ENCODE peak calls at places on chromosomes 5 and 9, in five cellular contexts. D is prostate gland, H is fibroblast of lung, Z is AG04450, R is endothelial cell of umbilical vein. F is an unnamed sample.

GRCh38 chr9:96859461-96860198 is 5.3 kb upstream of the ZNF782 start:
- DNase-seq in H (peak), R (no peak), Z (peak), D (no peak), F (no peak)

GRCh38 chr9:98551511-98552286 is 157.0 kb downstream of the GABBR2 start:
- DNase-seq in Z (peak), H (peak), D (no peak), R (no peak), F (no peak)

GRCh38 chr9:26244661-26245060 is 566.4 kb upstream of the TUSC1 start:
- DNase-seq in D (no peak), Z (no peak), H (no peak), R (no peak), F (no peak)

GRCh38 chr5:132176987-132177386 is 50.7 kb downstream of the P4HA2 start:
- DNase-seq in H (peak), D (no peak), Z (no peak), R (peak), F (no peak)

GRCh38 chr9:36141288-36141687 is 4.8 kb downstream of the GLIPR2 start:
- DNase-seq in H (no peak), Z (no peak), D (peak), R (no peak), F (no peak)

GRCh38 chr9:112699230-112699629 is 18.7 kb downstream of the INIP start:
- DNase-seq in R (no peak), H (no peak), D (no peak), Z (no peak), F (no peak)

GRCh38 chr9:16150501-16150900 is 597.7 kb downstream of the CCDC171 start:
- DNase-seq in R (no peak), H (no peak), Z (no peak), D (peak), F (no peak)

GRCh38 chr5:138602371-138603000 is 27.3 kb upstream of the HSPA9 start:
- DNase-seq in D (no peak), R (no peak), Z (no peak), H (no peak), F (no peak)

GRCh38 chr9:15834541-15834940 is 281.7 kb downstream of the CCDC171 start:
- DNase-seq in H (peak), Z (no peak), D (no peak), R (no peak), F (no peak)

GRCh38 chr9:134597957-134598883 is 43.4 kb upstream of the COL5A1 start:
- DNase-seq in H (no peak), R (no peak), D (no peak), Z (no peak), F (no peak)

GRCh38 chr9:113995963-113996362 is 82.1 kb downstream of the AMBP start:
- DNase-seq in Z (no peak), R (no peak), D (no peak), H (no peak), F (no peak)

GRCh38 chr9:68705636-68706578 is 867 bp downstream of the PIP5K1B start:
- DNase-seq in D (no peak), R (peak), Z (no peak), H (peak), F (peak)

GRCh38 chr9:87713278-87713989 is 12.5 kb upstream of the CTSL start:
- DNase-seq in D (no peak), Z (peak), H (peak), R (peak), F (peak)

GRCh38 chr9:1354066-1354465 is 303.9 kb downstream of the DMRT2 start:
- DNase-seq in Z (no peak), R (no peak), H (no peak), D (no peak), F (no peak)

GRCh38 chr9:69380811-69381210 is 55.8 kb downstream of the ENTREP1 start:
- DNase-seq in H (peak), R (no peak), Z (no peak), D (no peak), F (no peak)

GRCh38 chr9:85522459-85523092 is 219.2 kb downstream of the AGTPBP1 start:
- DNase-seq in R (peak), H (peak), D (peak), Z (no peak), F (peak)

GRCh38 chr5:9927106-9927505 is 297.0 kb upstream of the TAS2R1 start:
- DNase-seq in D (no peak), R (no peak), H (peak), Z (no peak), F (no peak)

GRCh38 chr5:154446183-154447073 is 631 bp downstream of the SAP30L start:
- DNase-seq in R (peak), Z (no peak), H (peak), D (peak), F (peak)

GRCh38 chr5:32692066-32692746 is 18.9 kb upstream of the NPR3 start:
- DNase-seq in D (no peak), Z (no peak), R (no peak), H (peak), F (no peak)

GRCh38 chr5:133838286-133838685 is 130.1 kb downstream of the C5orf15 start:
- DNase-seq in Z (no peak), H (no peak), R (no peak), D (no peak), F (peak)

GRCh38 chr9:72149231-72149975 is at the start of gene GDA:
- DNase-seq in R (no peak), D (no peak), Z (no peak), H (peak), F (peak)

GRCh38 chr5:91266184-91266705 is 116.9 kb downstream of the ARRDC3 start:
- DNase-seq in H (peak), D (no peak), R (peak), Z (no peak), F (no peak)

GRCh38 chr5:156920042-156920860 is 42.8 kb downstream of the TIMD4 start:
- DNase-seq in R (no peak), D (no peak), H (peak), Z (no peak), F (no peak)

GRCh38 chr5:92769986-92770385 is 811.0 kb downstream of the NR2F1-AS1 start:
- DNase-seq in H (peak), Z (peak), D (no peak), R (no peak), F (no peak)

GRCh38 chr9:134943411-134943810 is 25.7 kb upstream of the FCN1 start:
- DNase-seq in Z (no peak), H (no peak), D (no peak), R (no peak), F (no peak)

GRCh38 chr5:154683101-154683757 is 71.9 kb upstream of the LARP1 start:
- DNase-seq in D (no peak), R (no peak), Z (no peak), H (no peak), F (no peak)

GRCh38 chr9:69895185-69895584 is 74.6 kb downstream of the CFAP95 start:
- DNase-seq in R (no peak), H (no peak), D (no peak), Z (no peak), F (no peak)

GRCh38 chr5:66960373-66961137 is 236.0 kb downstream of the CD180 start:
- DNase-seq in D (no peak), Z (no peak), H (peak), R (no peak), F (no peak)

GRCh38 chr5:121870489-121870888 is 18.8 kb downstream of the FTMT start:
- DNase-seq in R (peak), D (no peak), Z (no peak), H (peak), F (no peak)

GRCh38 chr5:164504141-164504772 is 998.8 kb downstream of the MAT2B start:
- DNase-seq in D (peak), H (peak), R (peak), Z (peak), F (peak)

GRCh38 chr5:171453056-171453725 is 33.7 kb downstream of the FGF18 start:
- DNase-seq in R (no peak), Z (no peak), D (no peak), H (no peak), F (no peak)

GRCh38 chr5:171453988-171454387 is 34.5 kb downstream of the FGF18 start:
- DNase-seq in R (no peak), H (no peak), D (no peak), Z (no peak), F (peak)

GRCh38 chr5:171451421-171451820 is 32.0 kb downstream of the FGF18 start:
- DNase-seq in H (no peak), R (no peak), Z (no peak), D (no peak), F (no peak)

GRCh38 chr5:171449426-171449825 is 30.0 kb downstream of the FGF18 start:
- DNase-seq in D (no peak), H (no peak), R (no peak), Z (no peak), F (no peak)

DNA sequence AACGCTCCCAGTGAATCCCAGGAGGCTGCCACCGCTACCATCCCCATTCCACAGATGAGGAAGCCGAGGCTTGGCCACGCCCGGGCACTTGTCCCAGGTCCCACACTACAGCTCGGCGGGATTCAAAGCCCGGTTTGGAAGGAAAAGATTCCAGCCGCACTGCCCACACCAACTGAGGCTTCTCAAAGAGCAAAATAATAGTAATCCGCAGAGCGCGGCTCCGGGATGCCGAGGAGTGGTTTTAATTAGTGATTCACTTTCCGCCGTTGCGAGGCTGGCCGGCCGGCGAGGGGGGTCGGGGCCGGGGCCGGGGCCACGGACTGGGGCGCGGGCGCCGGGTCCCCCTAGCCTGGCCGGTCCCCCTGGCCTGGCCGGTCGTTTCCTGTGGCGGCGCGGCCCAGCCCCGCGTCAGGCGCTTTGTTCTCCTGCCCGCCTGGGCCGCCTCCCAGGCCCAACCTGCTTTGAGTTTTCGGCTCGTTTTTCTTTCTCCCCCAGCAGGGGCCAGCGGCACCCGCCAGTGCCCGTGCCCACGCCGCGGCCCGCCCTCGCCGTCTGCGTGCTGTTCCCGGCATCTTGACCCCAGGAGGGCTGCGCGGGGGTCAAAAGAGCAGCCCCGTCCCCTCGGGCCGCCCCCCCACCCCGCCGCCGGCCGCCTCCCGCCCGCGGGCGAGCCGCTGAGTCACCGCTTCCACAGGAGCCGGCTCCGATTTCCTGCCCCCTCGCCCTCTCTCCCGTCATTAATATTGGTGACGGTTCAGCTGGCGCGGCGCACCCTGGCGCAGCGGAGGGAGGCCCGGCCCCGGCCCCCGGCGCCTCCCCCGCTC is 31.2 kb downstream of the FGF18 start:
- DNase-seq in D (no peak), H (peak), R (peak), Z (peak), F (peak)
- H3K27ac ChIP-seq in D (peak), H (peak), R (peak), Z (peak), F (no peak)

DNA sequence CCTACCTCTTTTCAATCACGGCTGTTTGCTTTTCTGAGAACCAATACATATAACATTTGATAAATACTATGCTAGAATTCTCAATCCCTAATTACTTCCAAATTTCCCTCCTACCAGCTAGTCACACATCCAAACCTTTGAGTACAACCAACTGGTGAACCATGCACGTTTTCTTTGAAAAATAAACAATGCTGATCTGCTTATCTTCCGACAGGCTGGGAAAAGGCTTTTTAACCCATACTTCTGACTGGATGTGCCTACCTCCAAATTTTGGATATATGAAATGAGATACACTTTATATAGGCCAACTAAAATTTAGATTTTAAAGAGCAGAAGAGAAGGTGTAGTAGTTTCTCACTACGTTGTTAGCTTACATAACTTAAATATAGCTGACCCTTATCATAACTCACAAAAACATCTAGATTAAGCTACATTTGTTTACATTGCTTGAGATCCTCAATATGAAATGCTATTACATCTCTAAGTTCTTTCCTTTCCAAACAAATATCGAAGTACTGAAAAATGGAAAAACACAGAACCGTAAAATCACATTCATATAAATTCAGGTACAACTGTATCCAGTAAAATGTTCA is 2.1 kb downstream of the NR3C1 start:
- DNase-seq in Z (no peak), R (peak), H (no peak), D (no peak), F (no peak)
- H3K27ac ChIP-seq in Z (no peak), R (no peak), H (peak), D (no peak), F (peak)

GRCh38 chr9:128081052-128081451 is 13.0 kb downstream of the SLC25A25 start:
- DNase-seq in D (no peak), Z (peak), H (peak), R (peak), F (no peak)

GRCh38 chr9:128082173-128082572 is 14.1 kb downstream of the SLC25A25 start:
- DNase-seq in R (no peak), D (peak), Z (no peak), H (peak), F (peak)

GRCh38 chr9:128077847-128078503 is 9.9 kb downstream of the SLC25A25 start:
- DNase-seq in H (peak), D (no peak), Z (no peak), R (peak), F (no peak)

GRCh38 chr9:128078504-128079434 is 10.7 kb downstream of the SLC25A25 start:
- DNase-seq in R (peak), H (peak), Z (no peak), D (peak), F (no peak)

DNA sequence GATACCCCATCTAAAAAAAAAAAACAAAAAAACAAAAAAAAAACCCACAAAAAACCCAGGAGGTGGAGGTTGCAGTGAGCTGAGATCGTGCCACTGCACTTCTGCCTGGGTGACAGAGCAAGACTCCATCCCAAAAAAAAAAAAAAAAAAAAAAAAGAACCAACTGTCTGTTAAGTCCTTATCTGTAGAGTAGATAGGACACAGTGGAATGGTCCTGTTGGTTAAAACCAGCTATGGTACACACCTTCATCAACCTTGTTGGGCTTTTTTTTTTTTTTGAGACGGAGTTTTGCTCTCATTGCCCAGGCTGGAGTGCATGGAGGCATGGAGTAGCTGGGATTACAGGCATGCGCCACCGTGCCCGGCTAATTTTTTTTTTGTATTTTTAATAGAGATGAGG is 12.2 kb downstream of the SLC25A25 start:
- DNase-seq in Z (no peak), D (no peak), H (no peak), R (no peak), F (no peak)
- H3K27ac ChIP-seq in Z (peak), D (peak), H (peak), R (no peak), F (no peak)

DNA sequence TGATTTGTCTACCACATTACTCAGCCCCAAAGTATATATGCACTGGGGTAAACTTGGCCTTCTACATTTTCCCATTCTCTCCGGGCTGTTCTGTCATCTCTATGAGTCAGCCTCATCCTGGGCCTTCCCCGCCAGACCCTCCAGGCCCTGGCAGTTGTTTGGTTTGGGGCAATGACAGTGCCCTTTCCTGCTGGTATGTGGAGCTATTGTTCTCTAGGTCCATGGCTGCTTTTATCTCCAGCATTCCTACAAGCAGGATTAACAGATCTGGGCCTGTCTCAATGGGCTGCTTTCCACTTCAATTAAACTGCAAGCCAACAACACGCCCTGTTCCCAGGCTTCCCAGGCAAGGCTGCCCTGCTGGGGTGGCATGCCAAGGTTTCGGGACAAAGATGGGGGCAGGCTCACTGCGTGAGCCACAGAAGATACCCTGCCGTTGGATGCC is 136.4 kb downstream of the SLIT3 start:
- DNase-seq in Z (no peak), H (peak), R (peak), D (peak), F (peak)
- H3K27ac ChIP-seq in Z (no peak), H (no peak), R (peak), D (no peak), F (no peak)

F was measured in dorsolateral prefrontal cortex.